ENCODE peak calls at places on chromosome 10, in five cellular contexts. C is HepG2, P is HL-60, F is vagina, R is SK-N-SH. B is an unnamed sample.

GRCh38 chr10:132464256-132465192 is 67.5 kb downstream of the PWWP2B start:
- DNase-seq in P (no peak), C (no peak), F (peak), R (no peak), B (no peak)

GRCh38 chr10:22544325-22545068 is 169.9 kb downstream of the PIP4K2A start:
- DNase-seq in P (no peak), R (no peak), C (no peak), F (no peak), B (no peak)

GRCh38 chr10:82889703-82890102 is 1014.7 kb downstream of the NRG3 start:
- DNase-seq in C (no peak), P (no peak), F (no peak), R (no peak), B (no peak)

GRCh38 chr10:2246747-2247146 is 509.4 kb upstream of the ADARB2 start:
- DNase-seq in F (no peak), P (no peak), C (no peak), R (no peak), B (no peak)

GRCh38 chr10:110834622-110835219 is 37.0 kb upstream of the PDCD4 start:
- DNase-seq in R (no peak), P (no peak), F (no peak), C (peak), B (no peak)

GRCh38 chr10:130421909-130422308 is 285.7 kb downstream of the GLRX3 start:
- DNase-seq in C (no peak), F (peak), P (no peak), R (no peak), B (no peak)

GRCh38 chr10:95077556-95077955 is 8.3 kb upstream of the CYP2C8 start:
- DNase-seq in F (no peak), C (no peak), P (no peak), R (no peak), B (no peak)

GRCh38 chr10:69451784-69452251 is 553 bp downstream of the TSPAN15 start:
- DNase-seq in F (no peak), C (no peak), R (peak), P (no peak), B (no peak)

GRCh38 chr10:91617073-91617580 is 15.7 kb downstream of the PPP1R3C start:
- DNase-seq in F (no peak), P (no peak), C (no peak), R (no peak), B (peak)

GRCh38 chr10:46268076-46268881 is 18.5 kb upstream of the ANTXRL start:
- DNase-seq in F (peak), C (no peak), P (no peak), R (no peak), B (no peak)

GRCh38 chr10:97571622-97572021 is 957 bp upstream of the ANKRD2 start:
- DNase-seq in F (no peak), C (no peak), P (no peak), R (no peak), B (no peak)

GRCh38 chr10:12634532-12634931 is 285.2 kb downstream of the CAMK1D start:
- DNase-seq in C (no peak), P (no peak), F (no peak), R (no peak), B (no peak)

GRCh38 chr10:130109796-130110235 is 814 bp downstream of the C10orf143 start:
- DNase-seq in C (peak), P (peak), R (peak), F (peak), B (peak)

GRCh38 chr10:128398103-128398502 is 271.9 kb upstream of the MKI67 start:
- DNase-seq in F (no peak), P (no peak), R (no peak), C (no peak), B (no peak)

GRCh38 chr10:79327090-79327457 is 20.2 kb upstream of the PPIF start:
- DNase-seq in R (no peak), C (no peak), F (no peak), P (no peak), B (no peak)

GRCh38 chr10:83932245-83932644 is 207.1 kb upstream of the GHITM start:
- DNase-seq in F (no peak), C (no peak), R (no peak), P (no peak), B (no peak)

GRCh38 chr10:110221721-110222261 is 14.4 kb downstream of the MXI1 start:
- DNase-seq in R (peak), C (no peak), F (peak), P (peak), B (no peak)

GRCh38 chr10:76937056-76937665 is 700.4 kb downstream of the KCNMA1 start:
- DNase-seq in R (peak), P (no peak), C (no peak), F (no peak), B (no peak)

GRCh38 chr10:72730462-72730861 is 38.5 kb downstream of the MCU start:
- DNase-seq in F (no peak), P (no peak), R (no peak), C (no peak), B (no peak)

GRCh38 chr10:13054844-13055243 is 45.1 kb upstream of the OPTN start:
- DNase-seq in F (no peak), P (no peak), R (no peak), C (no peak), B (no peak)

GRCh38 chr10:123129553-123130271 is 6.1 kb upstream of the HMX3 start:
- DNase-seq in C (no peak), R (no peak), P (no peak), F (no peak), B (no peak)

GRCh38 chr10:80515511-80515910 is 22.2 kb upstream of the SH2D4B start:
- DNase-seq in C (no peak), P (no peak), R (no peak), F (no peak), B (no peak)

GRCh38 chr10:44908936-44909335 is 2.2 kb upstream of the TMEM72 start:
- DNase-seq in R (no peak), C (no peak), P (no peak), F (no peak), B (no peak)

GRCh38 chr10:59830601-59831259 is 75.6 kb downstream of the CCDC6 start:
- DNase-seq in R (peak), C (peak), F (no peak), P (peak), B (no peak)

GRCh38 chr10:89479255-89479654 is 56.1 kb downstream of the SLC16A12 start:
- DNase-seq in F (no peak), R (no peak), P (no peak), C (no peak), B (no peak)

GRCh38 chr10:12509016-12509793 is 159.9 kb downstream of the CAMK1D start:
- DNase-seq in P (no peak), F (peak), C (no peak), R (no peak), B (no peak)

GRCh38 chr10:103842605-103843004 is 12.8 kb downstream of the SH3PXD2A start:
- DNase-seq in F (no peak), C (peak), R (no peak), P (no peak), B (no peak)

GRCh38 chr10:80513106-80513505 is 24.6 kb upstream of the SH2D4B start:
- DNase-seq in F (no peak), P (no peak), C (no peak), R (no peak), B (no peak)

GRCh38 chr10:15859865-15860691 is at the start of gene MINDY3:
- DNase-seq in F (no peak), P (peak), R (peak), C (peak), B (no peak)

GRCh38 chr10:63703113-63703670 is 182.0 kb downstream of the REEP3 start:
- DNase-seq in R (no peak), P (peak), F (no peak), C (no peak), B (no peak)

GRCh38 chr10:69457771-69458237 is 6.5 kb downstream of the TSPAN15 start:
- DNase-seq in C (no peak), R (no peak), F (no peak), P (no peak), B (no peak)

GRCh38 chr10:46525177-46525823 is 31.2 kb downstream of the GPRIN2 start:
- DNase-seq in P (no peak), F (no peak), C (no peak), R (peak), B (no peak)

GRCh38 chr10:130418731-130419130 is 282.5 kb downstream of the GLRX3 start:
- DNase-seq in F (peak), C (no peak), R (no peak), P (no peak), B (no peak)

GRCh38 chr10:108783897-108784296 is 1139.4 kb downstream of the XPNPEP1 start:
- DNase-seq in F (no peak), P (peak), R (peak), C (peak), B (no peak)

GRCh38 chr10:28492093-28492492 is 40.8 kb upstream of the WAC start:
- DNase-seq in R (no peak), F (no peak), P (peak), C (no peak), B (no peak)

GRCh38 chr10:86681722-86682386 is 13.5 kb downstream of the LDB3 start:
- DNase-seq in R (no peak), P (no peak), F (no peak), C (no peak), B (no peak)

GRCh38 chr10:34746094-34746493 is 69.0 kb downstream of the PARD3 start:
- DNase-seq in C (peak), R (no peak), F (no peak), P (no peak), B (no peak)

GRCh38 chr10:34744590-34744989 is 70.5 kb downstream of the PARD3 start:
- DNase-seq in R (peak), P (no peak), C (no peak), F (no peak), B (no peak)

GRCh38 chr10:34745244-34745643 is 69.9 kb downstream of the PARD3 start:
- DNase-seq in F (no peak), R (no peak), C (no peak), P (no peak), B (no peak)

GRCh38 chr10:34742456-34742855 is 72.6 kb downstream of the PARD3 start:
- DNase-seq in F (no peak), C (no peak), P (no peak), R (no peak), B (no peak)

DNA sequence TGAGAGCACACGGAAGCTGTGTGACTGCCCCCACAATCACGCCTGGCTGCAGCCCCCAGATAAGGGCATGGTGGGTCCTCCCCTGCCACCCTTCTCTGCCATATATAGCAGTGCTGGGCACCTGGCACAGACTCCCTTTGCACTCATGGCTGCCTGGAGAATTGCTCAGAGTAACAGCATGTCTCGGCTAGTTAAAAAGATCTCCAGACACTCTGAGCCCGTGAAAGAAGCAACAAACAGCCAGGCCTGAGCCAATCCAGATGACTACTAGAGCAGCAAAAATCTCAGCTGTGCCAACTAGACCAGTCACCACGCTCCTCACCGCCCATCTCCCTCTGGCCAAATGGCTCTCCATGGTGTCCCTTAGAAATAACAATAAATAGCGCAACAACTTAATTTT is 71.3 kb downstream of the PARD3 start:
- DNase-seq in C (no peak), R (peak), F (no peak), P (no peak), B (no peak)
- TF ChIP-seq POLR2AphosphoS5 in C (no peak), R (no peak), F (peak), P (no peak), B (no peak)

GRCh38 chr10:101829561-101830315 is 11.5 kb upstream of the OGA start:
- DNase-seq in C (no peak), P (peak), F (no peak), R (peak), B (no peak)

GRCh38 chr10:101830322-101831168 is 12.3 kb upstream of the OGA start:
- DNase-seq in P (peak), F (no peak), R (peak), C (no peak), B (peak)

GRCh38 chr10:101833466-101833865 is 10.1 kb downstream of the KCNIP2 start:
- DNase-seq in C (no peak), F (no peak), P (no peak), R (no peak), B (no peak)

GRCh38 chr10:101828734-101829551 is 10.7 kb upstream of the OGA start:
- DNase-seq in P (no peak), C (no peak), R (no peak), F (no peak), B (no peak)

DNA sequence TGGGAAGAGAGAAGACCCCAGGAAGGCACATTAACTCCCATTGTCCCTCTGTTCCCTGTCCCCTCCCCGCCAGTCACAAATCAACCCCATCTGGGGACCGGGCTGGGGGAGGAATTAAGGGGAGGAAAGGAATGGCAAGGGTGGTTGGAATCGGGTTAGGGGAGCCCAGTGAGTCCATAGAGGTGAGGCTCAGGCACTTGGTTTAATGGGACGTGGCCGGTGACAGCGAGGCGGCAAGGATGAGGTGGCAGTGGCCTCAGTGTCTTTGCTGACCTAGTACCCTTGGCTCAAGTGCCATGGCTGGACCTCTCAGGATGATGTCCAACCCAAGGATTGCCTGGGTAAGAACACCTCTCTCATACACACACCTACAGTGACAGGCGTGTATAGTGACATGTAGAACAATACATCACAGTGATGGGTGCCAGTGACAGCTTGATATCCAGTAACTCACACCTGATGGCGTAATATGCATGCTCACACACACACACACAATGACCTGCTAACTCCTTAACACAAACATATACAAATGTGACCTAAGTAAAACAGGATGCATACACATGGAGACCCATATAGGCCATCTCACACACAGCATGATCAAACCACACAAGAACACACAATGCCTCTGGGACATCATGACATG is 12.3 kb downstream of the KCNIP2 start:
- DNase-seq in P (no peak), C (no peak), R (no peak), F (no peak), B (no peak)
- TF ChIP-seq POLR2AphosphoS5 in P (no peak), C (no peak), R (no peak), F (no peak), B (no peak)

GRCh38 chr10:101579516-101579870 is 8.6 kb downstream of the POLL start:
- DNase-seq in F (no peak), R (no peak), C (no peak), P (no peak), B (no peak)

GRCh38 chr10:101577121-101577871 is 10.8 kb downstream of the POLL start:
- DNase-seq in C (no peak), F (no peak), P (no peak), R (peak), B (no peak)

GRCh38 chr10:101576229-101576863 is 11.7 kb downstream of the POLL start:
- DNase-seq in F (no peak), C (no peak), R (no peak), P (no peak), B (no peak)

GRCh38 chr10:101578803-101579515 is 9.1 kb downstream of the POLL start:
- DNase-seq in R (no peak), F (no peak), C (no peak), P (no peak), B (no peak)

DNA sequence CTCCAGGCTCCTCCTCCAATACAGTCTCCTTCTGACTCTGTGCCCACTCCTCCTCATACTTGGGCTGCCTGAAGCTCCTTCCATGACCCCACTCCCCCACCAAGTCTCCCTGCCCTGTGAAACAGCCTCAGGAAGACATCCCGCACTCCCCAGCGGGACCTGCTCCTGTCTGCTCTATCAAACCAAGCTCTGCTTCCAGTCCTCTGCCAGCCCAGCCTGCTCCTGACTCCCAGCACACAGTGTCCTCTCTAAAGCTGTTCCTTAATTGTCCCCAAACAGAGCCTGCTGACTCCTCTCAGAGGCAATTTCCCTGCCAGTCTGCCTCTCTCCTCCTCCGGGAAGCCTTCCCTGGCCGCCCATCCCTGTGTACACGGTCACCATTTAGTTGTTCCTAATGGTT is 9.9 kb downstream of the POLL start:
- DNase-seq in C (no peak), P (no peak), R (no peak), F (no peak), B (no peak)
- TF ChIP-seq POLR2AphosphoS5 in C (no peak), P (no peak), R (no peak), F (no peak), B (no peak)

GRCh38 chr10:4541292-4541691 is 284.7 kb upstream of the AKR1E2 start:
- DNase-seq in F (no peak), P (no peak), R (no peak), C (no peak), B (no peak)
- TF ChIP-seq POLR2AphosphoS5 in F (no peak), P (no peak), R (no peak), C (no peak), B (no peak)

DNA sequence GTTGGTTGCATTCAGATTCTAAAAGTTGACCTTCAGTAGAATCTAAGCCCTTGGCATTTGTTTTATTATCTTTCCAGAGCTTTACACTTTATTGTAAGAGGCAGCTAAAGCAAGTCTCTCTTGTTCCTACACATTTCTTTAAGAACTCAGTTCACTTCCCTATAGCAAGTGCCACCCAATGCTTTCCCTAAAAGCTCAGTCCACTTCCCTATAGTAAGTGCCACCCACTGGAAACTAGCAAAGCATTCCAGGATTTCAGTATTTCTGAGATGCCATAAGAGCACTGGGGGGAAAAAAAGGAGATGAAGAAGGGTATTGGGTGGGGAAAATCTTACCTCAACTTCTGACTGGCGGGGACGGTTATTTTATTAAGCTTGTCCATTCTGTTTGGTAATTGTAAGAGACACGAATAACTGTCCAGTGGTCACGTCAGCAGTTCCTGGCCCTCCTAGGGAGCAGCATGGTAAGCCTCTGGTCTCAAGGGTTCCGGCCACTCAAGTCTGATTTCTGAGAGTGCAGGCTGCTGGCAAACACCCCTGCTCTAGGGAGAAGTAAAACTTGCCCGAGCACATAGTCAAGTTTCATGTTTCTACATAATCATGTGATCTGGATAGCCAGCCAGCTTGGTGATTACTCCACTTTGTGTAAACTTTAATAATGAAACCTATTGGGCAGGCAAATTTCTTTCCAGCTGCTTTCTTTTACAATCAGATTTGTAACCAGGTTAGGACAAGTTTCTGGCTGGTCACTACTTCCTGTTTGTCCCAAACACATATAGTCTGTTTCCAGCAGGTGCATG is at the start of gene BLNK:
- DNase-seq in P (peak), F (peak), C (no peak), R (no peak), B (no peak)
- TF ChIP-seq POLR2AphosphoS5 in P (no peak), F (no peak), C (no peak), R (no peak), B (no peak)

GRCh38 chr10:114181971-114182370 is 2.8 kb downstream of the TDRD1 start:
- DNase-seq in P (no peak), F (no peak), R (no peak), C (no peak), B (no peak)
- TF ChIP-seq POLR2AphosphoS5 in P (no peak), F (no peak), R (no peak), C (no peak), B (no peak)

GRCh38 chr10:34323197-34323596 is 491.9 kb downstream of the PARD3 start:
- DNase-seq in C (no peak), P (no peak), R (no peak), F (no peak), B (no peak)

GRCh38 chr10:34316154-34316553 is 498.9 kb downstream of the PARD3 start:
- DNase-seq in P (no peak), F (no peak), C (no peak), R (no peak), B (no peak)

GRCh38 chr10:34314457-34314856 is 500.6 kb downstream of the PARD3 start:
- DNase-seq in C (no peak), F (no peak), P (no peak), R (no peak), B (no peak)

GRCh38 chr10:34320265-34320664 is 494.8 kb downstream of the PARD3 start:
- DNase-seq in P (no peak), F (no peak), C (no peak), R (peak), B (peak)

DNA sequence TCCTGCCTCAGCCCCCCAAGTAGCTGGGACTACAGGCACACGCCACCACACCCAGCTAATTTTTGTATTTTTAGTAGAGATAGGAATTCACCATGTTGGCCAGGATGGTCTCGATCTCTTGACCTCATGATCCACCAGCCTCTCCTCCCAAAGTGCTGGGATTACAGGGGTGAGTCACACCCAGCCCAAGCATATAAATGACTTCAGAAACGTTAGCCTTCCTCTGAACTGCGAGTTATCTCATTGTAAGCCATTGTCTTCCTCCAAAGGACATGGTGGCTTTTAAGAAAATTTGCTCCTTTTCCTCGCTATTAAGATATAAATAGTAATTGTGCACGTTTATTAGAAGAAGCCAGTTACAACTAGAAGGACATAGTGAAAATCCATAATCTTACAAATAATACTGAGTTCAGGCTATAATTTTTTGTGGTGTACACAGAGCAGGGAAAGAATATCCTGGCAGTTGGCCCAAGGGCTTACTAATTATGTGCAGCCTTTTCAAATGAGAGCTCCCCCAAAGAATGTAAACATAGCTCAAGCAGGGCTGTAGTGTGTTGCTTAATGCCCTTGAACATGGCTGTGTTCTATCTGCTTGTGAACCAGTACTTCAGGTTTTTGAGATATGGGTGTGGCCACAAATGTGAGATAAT is 495.8 kb downstream of the PARD3 start:
- DNase-seq in C (peak), P (no peak), R (peak), F (no peak), B (peak)
- TF ChIP-seq POLR2AphosphoS5 in C (no peak), P (no peak), R (no peak), F (no peak), B (no peak)

B was measured in SK-N-MC.